ENCODE peak calls at places on chromosomes 1 and 21, in ten cellular contexts. X is caudate nucleus; E is pancreas; J is kidney; Z is effector memory CD4-positive, alpha-beta T cell; L is mesenchymal stem cell; T is lung; U is transverse colon; O is uterus; N is SK-N-SH. R is an unnamed sample.

GRCh38 chr1:109634771-109635750 is 15.4 kb downstream of the AMPD2 start:
- DNase-seq in O (no peak), X (no peak), E (no peak), J (no peak), L (no peak), U (no peak), N (peak; percentile 7), T (peak; percentile 26), Z (no peak), R (no peak)

GRCh38 chr1:196774195-196774594 is 445 bp upstream of the CFHR3 start:
- DNase-seq in E (no peak), X (no peak), J (no peak), U (no peak), T (no peak), L (no peak), N (no peak), Z (no peak), O (no peak), R (no peak)

GRCh38 chr1:157878059-157878458 is 36.5 kb upstream of the CD5L start:
- DNase-seq in L (peak; percentile 19), N (peak; percentile 0), T (no peak), E (no peak), X (no peak), Z (no peak), O (no peak), J (no peak), U (no peak), R (no peak)

GRCh38 chr1:60133848-60134247 is 60.3 kb upstream of the C1orf87 start:
- DNase-seq in O (no peak), U (no peak), Z (no peak), L (peak; percentile 5), X (no peak), N (no peak), E (no peak), J (no peak), T (peak; percentile 35), R (no peak)

GRCh38 chr1:216905781-216906180 is 182.6 kb upstream of the ESRRG start:
- DNase-seq in O (no peak), Z (no peak), T (no peak), E (no peak), N (no peak), J (no peak), U (no peak), L (no peak), X (no peak), R (no peak)

GRCh38 chr21:44535963-44536362 is 4.0 kb downstream of the KRTAP10-1 start:
- DNase-seq in T (no peak), O (no peak), N (no peak), X (no peak), J (no peak), Z (no peak), E (no peak), L (no peak), U (no peak), R (no peak)

GRCh38 chr1:16434501-16434900 is 2.7 kb downstream of the SPATA21 start:
- DNase-seq in E (no peak), X (no peak), T (no peak), N (no peak), J (no peak), U (no peak), Z (no peak), L (no peak), O (no peak), R (no peak)

GRCh38 chr1:230262867-230263572 is 163.1 kb downstream of the PGBD5 start:
- DNase-seq in O (peak; percentile 10), N (no peak), X (no peak), L (no peak), T (no peak), Z (no peak), U (no peak), J (no peak), E (no peak), R (no peak)

GRCh38 chr1:44036409-44037111 is 5.3 kb upstream of the SLC6A9 start:
- DNase-seq in Z (peak; percentile 28), L (peak; percentile 71), E (peak; percentile 72), X (peak; percentile 77), N (peak; percentile 79), U (peak; percentile 77), T (peak; percentile 75), O (peak; percentile 61), J (no peak), R (peak; percentile 70)

GRCh38 chr21:16570196-16570595 is 840.4 kb downstream of the USP25 start:
- DNase-seq in L (no peak), O (no peak), U (no peak), Z (no peak), T (no peak), E (no peak), J (no peak), N (no peak), X (no peak), R (no peak)

GRCh38 chr1:114427612-114428011 is 83.4 kb downstream of the TRIM33 start:
- DNase-seq in N (no peak), L (no peak), J (no peak), Z (no peak), T (no peak), E (no peak), X (no peak), U (no peak), O (no peak), R (no peak)

GRCh38 chr21:15729674-15730483 is at the start of gene USP25:
- DNase-seq in T (peak; percentile 93), Z (peak; percentile 85), X (peak; percentile 88), O (peak; percentile 87), L (peak; percentile 68), E (peak; percentile 95), U (peak; percentile 95), J (peak; percentile 97), N (peak; percentile 96), R (peak; percentile 75)

DNA sequence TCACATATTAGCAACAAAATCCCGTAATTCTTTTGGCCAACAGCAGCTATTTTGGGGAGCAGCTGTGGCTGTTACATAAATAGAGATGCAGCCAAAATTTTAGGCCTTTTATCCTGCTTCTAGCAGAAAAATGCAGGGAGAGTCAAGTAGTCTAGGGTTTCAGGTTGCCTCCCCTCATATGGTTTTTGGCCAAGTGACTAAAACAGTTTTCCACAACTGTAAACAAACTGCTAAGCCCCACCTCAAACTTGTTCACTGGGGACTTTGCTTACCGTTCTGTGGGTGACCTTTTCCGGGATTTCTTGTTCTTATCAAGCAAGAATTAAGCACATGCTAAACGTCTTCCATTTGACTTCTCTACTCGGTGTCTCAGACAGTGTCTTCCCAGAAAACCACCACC is 133.4 kb downstream of the EDEM3 start:
- DNase-seq in L (peak; percentile 46), O (peak; percentile 63), Z (no peak), J (no peak), N (no peak), E (no peak), X (no peak), U (no peak), T (no peak), R (no peak)
- H3K27ac ChIP-seq in L (no peak overlapping the region), O (peak overlapping the region; percentile 93), Z (no peak overlapping the region), J (no peak overlapping the region), N (peak overlapping the region; percentile 85), E (no peak overlapping the region), X (no peak overlapping the region), U (peak overlapping the region; percentile 83), T (peak overlapping the region; percentile 41), R (no peak overlapping the region)

GRCh38 chr1:202305168-202305567 is 36.6 kb downstream of the UBE2T start:
- DNase-seq in J (no peak), N (no peak), U (no peak), L (no peak), Z (no peak), T (no peak), O (no peak), X (no peak), E (no peak), R (no peak)
- H3K27ac ChIP-seq in J (no peak overlapping the region), N (no peak overlapping the region), U (no peak overlapping the region), L (no peak overlapping the region), Z (no peak overlapping the region), T (no peak overlapping the region), O (no peak overlapping the region), X (no peak overlapping the region), E (no peak overlapping the region), R (no peak overlapping the region)

GRCh38 chr1:84913025-84913892 is 20.3 kb upstream of the LPAR3 start:
- DNase-seq in N (no peak), J (no peak), Z (no peak), E (peak; percentile 31), X (no peak), L (peak; percentile 26), U (peak; percentile 42), O (no peak), T (no peak), R (no peak)
- H3K27ac ChIP-seq in N (no peak overlapping the region), J (no peak overlapping the region), Z (no peak overlapping the region), E (peak overlapping the region; percentile 61), X (no peak overlapping the region), L (no peak overlapping the region), U (no peak overlapping the region), O (no peak overlapping the region), T (no peak overlapping the region), R (no peak overlapping the region)

GRCh38 chr1:19435851-19436465 is 49.4 kb downstream of the CAPZB start:
- DNase-seq in T (no peak), L (peak; percentile 71), O (no peak), Z (no peak), N (no peak), E (no peak), J (no peak), U (no peak), X (no peak), R (no peak)

GRCh38 chr1:19438552-19439196 is 46.7 kb downstream of the CAPZB start:
- DNase-seq in T (no peak), O (no peak), J (peak; percentile 35), L (no peak), X (no peak), U (no peak), E (no peak), N (no peak), Z (no peak), R (no peak)

GRCh38 chr1:19437911-19438310 is 47.4 kb downstream of the CAPZB start:
- DNase-seq in O (peak; percentile 87), Z (no peak), E (no peak), U (peak; percentile 57), T (no peak), L (peak; percentile 75), J (peak; percentile 66), X (no peak), N (no peak), R (no peak)

GRCh38 chr1:19435181-19435580 is 50.2 kb downstream of the CAPZB start:
- DNase-seq in Z (no peak), J (no peak), N (no peak), T (no peak), O (peak; percentile 63), U (no peak), E (no peak), L (peak; percentile 79), X (no peak), R (no peak)

DNA sequence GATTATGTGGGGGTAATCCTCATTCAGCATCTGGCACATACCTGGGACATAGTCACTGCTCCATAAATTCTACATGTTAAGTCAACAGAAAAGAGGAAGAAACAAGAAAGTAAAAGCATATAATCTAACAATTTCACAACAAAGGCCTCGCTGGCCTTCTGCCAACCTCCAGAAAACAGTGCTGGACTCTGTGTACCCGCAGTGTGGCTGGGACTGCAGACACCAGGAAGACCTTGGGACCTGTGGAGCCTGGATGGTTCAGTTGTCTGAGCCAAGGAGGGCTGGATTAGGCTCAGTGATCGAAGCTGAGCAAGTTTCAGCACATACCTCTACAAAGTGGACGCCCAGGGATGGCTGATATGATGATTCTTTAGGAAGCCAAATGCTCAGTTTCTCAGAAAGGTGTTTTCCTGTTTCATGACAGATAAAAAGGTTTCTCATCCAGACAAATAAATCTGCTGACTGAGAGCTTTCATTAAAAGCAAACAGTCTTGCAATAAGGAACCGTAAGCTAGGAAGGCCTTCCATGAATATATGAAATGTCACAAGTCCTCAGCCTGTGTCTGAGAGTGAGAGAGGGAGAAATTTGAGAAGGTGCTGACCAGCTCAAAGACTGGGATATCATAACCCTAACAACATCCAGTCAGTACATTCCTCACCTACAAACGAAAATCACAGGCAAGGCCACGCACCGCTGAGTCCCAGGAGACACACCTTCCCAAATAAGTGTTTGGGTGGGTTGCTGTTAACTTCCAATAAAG is 48.4 kb downstream of the CAPZB start:
- DNase-seq in Z (no peak), N (no peak), L (peak; percentile 69), J (peak; percentile 81), U (peak; percentile 86), O (peak; percentile 84), T (peak; percentile 71), E (peak; percentile 54), X (no peak), R (peak; percentile 34)
- H3K27ac ChIP-seq in Z (peak overlapping the region; percentile 24), N (peak overlapping the region; percentile 62), L (peak overlapping the region; percentile 59), J (peak overlapping the region; percentile 68), U (peak overlapping the region; percentile 81), O (peak overlapping the region; percentile 92), T (peak overlapping the region; percentile 21), E (no peak overlapping the region), X (peak overlapping the region; percentile 63), R (peak overlapping the region; percentile 77)

R was measured in substantia nigra.